ENCODE peak calls at places on chromosomes 1 and 21, in ten cellular contexts. L is astrocyte of the spinal cord, M is GM12878, G is endothelial cell of umbilical vein, F is mucosa of descending colon, I is GM12864, W is AG04449, V is cardiac muscle cell, B is neural crest cell, U is fibroblast of mammary gland. O is an unnamed sample.

GRCh38 chr1:169860187-169860586 is 33.5 kb downstream of the SCYL3 start:
- DNase-seq in L (no peak), M (peak), G (no peak), F (no peak), I (no peak), W (no peak), V (no peak), B (no peak), U (no peak), O (no peak)

GRCh38 chr21:23725576-23725975 is 1881.7 kb downstream of the MRPL39 start:
- DNase-seq in L (no peak), M (no peak), G (no peak), F (no peak), I (no peak), W (no peak), V (no peak), B (no peak), U (no peak), O (no peak)

GRCh38 chr1:6440198-6441126 is 15.9 kb downstream of the ESPN start:
- DNase-seq in L (no peak), M (no peak), G (no peak), F (peak), I (no peak), W (no peak), V (peak), B (no peak), U (peak), O (peak)

GRCh38 chr1:228037401-228038386 is 30.9 kb downstream of the WNT3A start:
- DNase-seq in L (no peak), M (no peak), G (peak), F (peak), I (no peak), W (no peak), V (peak), B (peak), U (peak), O (no peak)

GRCh38 chr1:10459185-10459584 is 9.4 kb downstream of the CORT start:
- DNase-seq in L (peak), M (no peak), G (peak), F (no peak), I (no peak), W (peak), V (peak), B (no peak), U (peak), O (no peak)

GRCh38 chr1:218558411-218558810 is 213.3 kb downstream of the TGFB2 start:
- DNase-seq in L (no peak), M (no peak), G (peak), F (no peak), I (no peak), W (no peak), V (no peak), B (no peak), U (no peak), O (no peak)

GRCh38 chr1:234400773-234401172 is 27.5 kb downstream of the COA6 start:
- DNase-seq in L (peak), M (peak), G (peak), F (no peak), I (no peak), W (no peak), V (peak), B (no peak), U (no peak), O (no peak)

GRCh38 chr1:172903581-172904220 is 147.0 kb downstream of the TNFSF18 start:
- DNase-seq in L (peak), M (no peak), G (peak), F (no peak), I (no peak), W (no peak), V (no peak), B (no peak), U (peak), O (no peak)

GRCh38 chr1:28560886-28561285 is 8.0 kb downstream of the TRNAU1AP start:
- DNase-seq in L (no peak), M (no peak), G (no peak), F (no peak), I (no peak), W (no peak), V (no peak), B (no peak), U (no peak), O (no peak)

GRCh38 chr1:167373398-167373797 is 144.9 kb downstream of the CD247 start:
- DNase-seq in L (no peak), M (no peak), G (no peak), F (no peak), I (no peak), W (no peak), V (peak), B (no peak), U (peak), O (no peak)

GRCh38 chr1:81803423-81804103 is 2.8 kb downstream of the ADGRL2 start:
- DNase-seq in L (peak), M (no peak), G (peak), F (no peak), I (no peak), W (no peak), V (peak), B (peak), U (peak), O (no peak)

GRCh38 chr1:201213926-201214325 is 23.3 kb downstream of the IGFN1 start:
- DNase-seq in L (no peak), M (no peak), G (no peak), F (no peak), I (no peak), W (no peak), V (no peak), B (no peak), U (no peak), O (no peak)

GRCh38 chr1:216758182-216758581 is 35.0 kb upstream of the ESRRG start:
- DNase-seq in L (no peak), M (no peak), G (no peak), F (no peak), I (no peak), W (no peak), V (peak), B (no peak), U (no peak), O (no peak)

GRCh38 chr1:218874313-218874712 is 299.4 kb upstream of the LYPLAL1 start:
- DNase-seq in L (peak), M (no peak), G (peak), F (no peak), I (no peak), W (no peak), V (peak), B (no peak), U (peak), O (no peak)

GRCh38 chr1:54547601-54548388 is at the start of gene ACOT11:
- DNase-seq in L (peak), M (no peak), G (no peak), F (peak), I (no peak), W (no peak), V (peak), B (no peak), U (peak), O (peak)

GRCh38 chr1:191888996-191889622 is 269.2 kb upstream of the RGS18 start:
- DNase-seq in L (no peak), M (no peak), G (no peak), F (no peak), I (no peak), W (no peak), V (peak), B (no peak), U (peak), O (no peak)
- TF ChIP-seq CTCF in L (no peak), M (no peak), G (no peak), F (no peak), I (no peak), W (no peak), V (no peak), B (no peak), U (no peak), O (no peak)

DNA sequence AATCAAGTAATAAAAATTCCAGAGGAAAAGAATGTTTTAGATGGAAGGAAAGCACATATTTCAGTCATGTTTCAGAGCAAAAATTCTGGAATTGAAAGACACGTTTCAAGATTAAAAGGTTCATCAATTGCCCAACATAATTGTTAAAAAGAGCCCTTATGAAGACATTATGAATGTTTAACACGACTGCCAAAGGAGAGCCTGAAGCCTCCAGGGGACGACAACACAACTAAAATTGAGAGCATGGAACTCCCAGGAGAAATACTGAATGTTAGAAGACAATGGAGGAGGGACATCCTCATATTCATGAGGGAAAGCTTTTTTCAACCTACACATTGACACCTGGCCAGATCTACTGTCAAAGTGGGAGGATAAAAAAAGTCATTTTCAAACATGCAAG is 16.0 kb downstream of the OR2T11 start:
- DNase-seq in L (no peak), M (no peak), G (peak), F (no peak), I (no peak), W (no peak), V (peak), B (no peak), U (peak), O (peak)
- TF ChIP-seq CTCF in L (peak), M (no peak), G (peak), F (peak), I (peak), W (no peak), V (peak), B (peak), U (peak), O (no peak)

GRCh38 chr1:160723332-160723731 is 11.7 kb upstream of the CD48 start:
- DNase-seq in L (no peak), M (no peak), G (no peak), F (no peak), I (no peak), W (no peak), V (no peak), B (no peak), U (no peak), O (no peak)

GRCh38 chr1:160726114-160726497 is 12.9 kb upstream of the SLAMF7 start:
- DNase-seq in L (peak), M (no peak), G (no peak), F (no peak), I (no peak), W (no peak), V (peak), B (no peak), U (peak), O (no peak)

GRCh38 chr1:160726498-160727391 is 12.3 kb upstream of the SLAMF7 start:
- DNase-seq in L (peak), M (no peak), G (peak), F (no peak), I (no peak), W (peak), V (peak), B (peak), U (peak), O (peak)

GRCh38 chr1:160722726-160723125 is 11.1 kb upstream of the CD48 start:
- DNase-seq in L (no peak), M (no peak), G (no peak), F (no peak), I (no peak), W (no peak), V (no peak), B (no peak), U (no peak), O (no peak)

GRCh38 chr1:160724445-160725242 is 13.0 kb upstream of the CD48 start:
- DNase-seq in L (no peak), M (no peak), G (no peak), F (no peak), I (no peak), W (no peak), V (no peak), B (no peak), U (no peak), O (no peak)
- TF ChIP-seq CTCF in L (no peak), M (no peak), G (no peak), F (no peak), I (peak), W (no peak), V (no peak), B (no peak), U (no peak), O (no peak)

DNA sequence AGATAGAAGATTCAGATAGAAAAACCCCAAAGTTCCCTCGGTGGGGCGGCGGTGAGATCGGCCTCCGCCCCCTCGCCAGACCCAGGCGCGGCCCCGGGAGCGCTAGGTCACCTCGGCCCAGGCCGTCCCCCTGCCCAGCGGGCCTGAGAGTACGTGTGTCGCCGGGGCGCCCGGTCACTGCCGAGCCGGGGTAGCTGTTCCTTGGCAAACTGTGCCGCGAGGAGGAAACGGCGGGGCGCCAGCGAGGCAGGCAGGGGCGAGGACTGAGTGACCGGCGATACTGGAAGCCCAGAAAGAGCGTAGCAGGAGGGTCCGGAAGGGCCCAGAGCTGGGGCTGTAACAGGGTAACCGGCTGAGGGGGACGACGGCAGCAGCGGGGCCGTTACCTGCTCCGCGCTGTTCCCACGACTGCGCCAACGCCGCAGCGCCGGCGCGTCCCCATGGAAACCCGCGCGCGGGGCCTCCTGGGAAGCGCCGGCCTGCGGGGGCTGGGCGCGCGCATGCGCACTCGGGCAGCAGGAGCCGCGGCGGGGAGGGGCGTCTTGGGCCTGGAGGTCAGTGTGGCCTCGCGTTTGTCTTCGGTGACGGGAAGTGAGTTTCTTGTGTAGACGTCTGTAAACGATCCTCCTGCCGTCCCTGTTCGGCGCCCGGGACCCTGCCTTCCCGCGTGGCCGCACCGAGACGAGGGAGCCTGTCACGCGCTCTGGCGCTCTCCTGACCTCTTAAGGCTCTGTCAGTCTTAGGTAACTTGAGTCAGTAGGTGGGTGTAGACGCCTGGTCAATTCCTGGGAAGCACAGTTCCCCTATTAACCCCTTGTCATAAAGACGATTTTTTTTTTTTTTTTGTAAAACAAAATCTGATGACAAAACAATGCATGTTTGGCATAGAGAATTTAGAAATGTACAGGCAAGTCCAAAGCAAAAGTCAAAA is at the start of gene LCA5L:
- DNase-seq in L (peak), M (peak), G (peak), F (peak), I (peak), W (peak), V (peak), B (peak), U (peak), O (peak)
- TF ChIP-seq CTCF in L (no peak), M (peak), G (peak), F (no peak), I (peak), W (peak), V (no peak), B (peak), U (no peak), O (no peak)

DNA sequence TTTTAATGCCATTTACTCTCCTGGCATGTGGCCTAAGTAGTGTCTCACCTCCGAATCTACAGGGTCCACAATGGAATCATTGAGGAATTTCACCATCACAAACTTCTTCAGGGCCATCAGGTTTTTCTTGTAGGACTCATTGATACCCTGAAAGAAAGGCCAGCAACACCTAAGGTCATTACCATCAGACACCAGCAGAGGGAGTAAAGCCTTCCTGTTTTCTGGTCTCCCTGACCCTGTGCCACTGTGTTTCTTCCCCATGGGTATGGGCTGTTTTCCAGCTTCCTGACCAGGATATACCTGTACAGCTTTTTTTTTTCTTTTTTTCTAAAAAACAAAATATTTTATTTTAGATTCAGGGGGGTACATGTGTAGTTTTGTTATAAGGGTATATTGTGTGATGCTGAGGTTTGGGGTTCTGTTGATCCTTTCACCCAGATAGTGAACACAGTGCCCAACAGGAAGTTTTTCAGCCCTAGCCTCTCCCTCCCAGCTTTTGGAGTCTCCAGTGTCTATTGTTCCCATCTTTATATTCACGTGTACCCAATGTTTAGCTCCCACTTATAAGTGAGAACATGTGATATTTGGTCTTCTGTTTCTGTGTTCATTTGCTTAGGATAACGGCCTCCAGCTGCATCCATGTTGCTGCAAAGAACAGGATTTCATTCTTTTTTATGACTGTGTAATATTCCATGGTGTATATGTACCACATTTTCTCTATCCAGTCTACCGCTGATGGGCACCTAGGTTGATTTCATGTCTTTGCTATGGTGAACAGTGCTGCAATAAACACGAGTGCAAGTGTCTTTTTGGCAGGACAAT is 18.3 kb downstream of the PPT1 start:
- DNase-seq in L (peak), M (no peak), G (peak), F (no peak), I (no peak), W (no peak), V (peak), B (peak), U (peak), O (peak)
- TF ChIP-seq CTCF in L (peak), M (peak), G (peak), F (peak), I (peak), W (peak), V (peak), B (peak), U (peak), O (peak)

GRCh38 chr1:244603498-244603897 is 49.4 kb upstream of the DESI2 start:
- DNase-seq in L (peak), M (no peak), G (peak), F (no peak), I (no peak), W (no peak), V (peak), B (no peak), U (peak), O (no peak)
- TF ChIP-seq CTCF in L (peak), M (peak), G (peak), F (peak), I (peak), W (peak), V (peak), B (peak), U (peak), O (peak)

GRCh38 chr1:60088620-60089155 is 15.1 kb upstream of the C1orf87 start:
- DNase-seq in L (no peak), M (no peak), G (peak), F (no peak), I (no peak), W (no peak), V (no peak), B (no peak), U (peak), O (no peak)
- TF ChIP-seq CTCF in L (peak), M (no peak), G (peak), F (no peak), I (no peak), W (no peak), V (peak), B (peak), U (peak), O (no peak)

GRCh38 chr21:36698160-36699025 is 522 bp upstream of the SIM2 start:
- DNase-seq in L (no peak), M (no peak), G (no peak), F (no peak), I (no peak), W (no peak), V (no peak), B (peak), U (no peak), O (no peak)
- TF ChIP-seq CTCF in L (no peak), M (no peak), G (no peak), F (no peak), I (no peak), W (no peak), V (no peak), B (no peak), U (no peak), O (no peak)

DNA sequence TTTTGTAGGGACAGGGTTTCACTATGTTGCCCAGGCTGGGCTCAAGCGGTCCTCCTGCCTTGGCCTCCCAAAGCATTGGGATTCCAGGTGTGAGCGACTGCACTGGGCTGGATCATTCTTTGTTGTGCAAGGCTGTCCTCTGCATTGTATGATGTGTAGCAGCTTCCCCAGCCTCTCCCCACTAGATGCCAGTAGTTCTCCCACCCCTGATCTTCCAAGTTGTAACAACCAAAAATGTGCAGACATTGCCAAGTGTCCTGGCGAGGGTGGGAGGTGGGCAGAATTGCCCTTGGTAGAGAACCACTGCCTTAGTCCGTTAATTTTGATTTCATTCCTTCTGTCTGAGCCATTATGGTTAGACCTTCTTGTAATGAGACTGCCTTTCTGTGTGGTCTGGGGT is 7.2 kb downstream of the GALNT2 start:
- DNase-seq in L (no peak), M (no peak), G (no peak), F (no peak), I (no peak), W (no peak), V (no peak), B (no peak), U (no peak), O (no peak)
- TF ChIP-seq CTCF in L (no peak), M (no peak), G (no peak), F (no peak), I (no peak), W (peak), V (no peak), B (no peak), U (no peak), O (no peak)

GRCh38 chr1:90434460-90434859 is 282.6 kb downstream of the BARHL2 start:
- DNase-seq in L (no peak), M (no peak), G (peak), F (no peak), I (no peak), W (no peak), V (peak), B (no peak), U (no peak), O (no peak)
- TF ChIP-seq CTCF in L (peak), M (peak), G (peak), F (no peak), I (peak), W (no peak), V (peak), B (peak), U (no peak), O (no peak)